ENCODE peak calls at places on chromosomes 2 and 18, in four cellular contexts. H is suprapubic skin; Q is CD8-positive, alpha-beta T cell; O is H1. E is an unnamed sample. For H3K27me3, the result is how much of the 10 kb centered on the place peaks cover.

GRCh38 chr2:23554054-23554697 is 169.2 kb downstream of the KLHL29 start:
- DNase-seq in H (no peak), Q (no peak), O (no peak), E (no peak)

GRCh38 chr2:32427672-32428622 is 71.1 kb downstream of the BIRC6 start:
- DNase-seq in H (no peak), Q (no peak), O (no peak), E (no peak)

GRCh38 chr2:176123847-176124273 is 1.3 kb downstream of the HOXD9 start:
- DNase-seq in H (no peak), Q (no peak), O (no peak), E (no peak)

GRCh38 chr2:102224824-102225739 is 38.3 kb downstream of the IL1RL2 start:
- DNase-seq in H (no peak), Q (no peak), O (no peak), E (no peak)

GRCh38 chr2:101410716-101411115 is 23.4 kb upstream of the CREG2 start:
- DNase-seq in H (no peak), Q (no peak), O (no peak), E (no peak)

GRCh38 chr2:70344195-70344594 is 42.3 kb upstream of the FAM136A start:
- DNase-seq in H (no peak), Q (no peak), O (no peak), E (no peak)

GRCh38 chr2:59180111-59180510 is 939.0 kb upstream of the FANCL start:
- DNase-seq in H (no peak), Q (no peak), O (no peak), E (no peak)

GRCh38 chr2:14632133-14632936 is at the start of gene LRATD1:
- DNase-seq in H (peak), Q (no peak), O (peak), E (peak)

GRCh38 chr2:240297553-240298315 is 137.7 kb upstream of the GPC1 start:
- DNase-seq in H (no peak), Q (no peak), O (no peak), E (no peak)

GRCh38 chr2:232885264-232885961 is 15.3 kb downstream of the SNORC start:
- DNase-seq in H (no peak), Q (no peak), O (no peak), E (no peak)

GRCh38 chr18:76394780-76395476 is 100.1 kb downstream of the ZNF516 start:
- DNase-seq in H (no peak), Q (no peak), O (no peak), E (no peak)

GRCh38 chr18:41875094-41875780 is 79.8 kb upstream of the PIK3C3 start:
- DNase-seq in H (no peak), Q (no peak), O (no peak), E (no peak)

GRCh38 chr2:39153312-39153711 is 32.5 kb upstream of the SOS1 start:
- DNase-seq in H (no peak), Q (no peak), O (no peak), E (no peak)

GRCh38 chr2:26772064-26773001 is 8.2 kb downstream of the SLC35F6 start:
- DNase-seq in H (peak), Q (peak), O (no peak), E (no peak)

GRCh38 chr18:31197676-31198075 is 35.0 kb upstream of the DSC1 start:
- DNase-seq in H (no peak), Q (no peak), O (no peak), E (no peak)

GRCh38 chr2:202721621-202722020 is 86.9 kb downstream of the FAM117B start:
- DNase-seq in H (no peak), Q (no peak), O (no peak), E (no peak)

GRCh38 chr2:156429211-156429610 is 7.0 kb upstream of the GPD2 start:
- DNase-seq in H (no peak), Q (no peak), O (no peak), E (no peak)

GRCh38 chr2:86170449-86170848 is 24.8 kb downstream of the IMMT start:
- DNase-seq in H (no peak), Q (no peak), O (no peak), E (no peak)

GRCh38 chr2:202307690-202308089 is 42.1 kb downstream of the NOP58 start:
- DNase-seq in H (no peak), Q (no peak), O (no peak), E (no peak)

GRCh38 chr2:212814941-212815340 is 276.3 kb upstream of the ERBB4 start:
- DNase-seq in H (no peak), Q (no peak), O (no peak), E (no peak)

GRCh38 chr18:73564073-73564472 is 583.6 kb downstream of the FBXO15 start:
- DNase-seq in H (no peak), Q (no peak), O (no peak), E (no peak)

GRCh38 chr2:24517247-24517646 is 26.2 kb downstream of the NCOA1 start:
- DNase-seq in H (no peak), Q (peak), O (no peak), E (no peak)

GRCh38 chr2:71502941-71503738 is 49.8 kb downstream of the DYSF start:
- DNase-seq in H (no peak), Q (no peak), O (no peak), E (no peak)

GRCh38 chr2:230124792-230125452 is 56.2 kb upstream of the SLC16A14 start:
- DNase-seq in H (no peak), Q (no peak), O (no peak), E (no peak)

GRCh38 chr18:35511428-35511827 is 13.7 kb upstream of the INO80C start:
- DNase-seq in H (no peak), Q (no peak), O (no peak), E (no peak)

GRCh38 chr2:637804-638203 is 39.4 kb downstream of the TMEM18 start:
- DNase-seq in H (no peak), Q (no peak), O (no peak), E (no peak)

GRCh38 chr2:164479460-164479859 is 141.8 kb downstream of the GRB14 start:
- DNase-seq in H (no peak), Q (no peak), O (no peak), E (no peak)

GRCh38 chr2:21155365-21156136 is 31.8 kb downstream of the TDRD15 start:
- DNase-seq in H (no peak), Q (no peak), O (no peak), E (no peak)

GRCh38 chr2:161557538-161557937 is 66.7 kb upstream of the SLC4A10 start:
- DNase-seq in H (no peak), Q (no peak), O (no peak), E (no peak)

GRCh38 chr18:44758821-44759624 is 78.3 kb downstream of the SETBP1 start:
- DNase-seq in H (no peak), Q (no peak), O (no peak), E (no peak)

GRCh38 chr2:112958428-112959108 is 19.2 kb upstream of the IL36G start:
- DNase-seq in H (no peak), Q (peak), O (no peak), E (no peak)

GRCh38 chr18:54805571-54806334 is 22.5 kb upstream of the RAB27B start:
- DNase-seq in H (no peak), Q (no peak), O (no peak), E (no peak)

GRCh38 chr2:47041891-47042684 is 113.0 kb downstream of the STPG4 start:
- DNase-seq in H (no peak), Q (no peak), O (no peak), E (no peak)

GRCh38 chr2:148901142-148901541 is 26.1 kb downstream of the KIF5C start:
- DNase-seq in H (no peak), Q (no peak), O (no peak), E (no peak)

GRCh38 chr2:239526038-239526437 is 125.2 kb upstream of the HDAC4 start:
- DNase-seq in H (no peak), Q (no peak), O (no peak), E (no peak)

GRCh38 chr18:37778417-37779165 is 213.0 kb upstream of the CELF4 start:
- DNase-seq in H (no peak), Q (no peak), O (peak), E (no peak)

GRCh38 chr2:63681896-63682295 is 93.1 kb downstream of the MDH1 start:
- DNase-seq in H (no peak), Q (no peak), O (no peak), E (no peak)

GRCh38 chr2:63678085-63678484 is 89.3 kb downstream of the MDH1 start:
- DNase-seq in H (no peak), Q (no peak), O (no peak), E (no peak)

GRCh38 chr2:63676135-63676534 is 87.4 kb downstream of the MDH1 start:
- DNase-seq in H (no peak), Q (no peak), O (no peak), E (no peak)

GRCh38 chr2:63680455-63680854 is 91.7 kb downstream of the MDH1 start:
- DNase-seq in H (no peak), Q (no peak), O (no peak), E (no peak)

DNA sequence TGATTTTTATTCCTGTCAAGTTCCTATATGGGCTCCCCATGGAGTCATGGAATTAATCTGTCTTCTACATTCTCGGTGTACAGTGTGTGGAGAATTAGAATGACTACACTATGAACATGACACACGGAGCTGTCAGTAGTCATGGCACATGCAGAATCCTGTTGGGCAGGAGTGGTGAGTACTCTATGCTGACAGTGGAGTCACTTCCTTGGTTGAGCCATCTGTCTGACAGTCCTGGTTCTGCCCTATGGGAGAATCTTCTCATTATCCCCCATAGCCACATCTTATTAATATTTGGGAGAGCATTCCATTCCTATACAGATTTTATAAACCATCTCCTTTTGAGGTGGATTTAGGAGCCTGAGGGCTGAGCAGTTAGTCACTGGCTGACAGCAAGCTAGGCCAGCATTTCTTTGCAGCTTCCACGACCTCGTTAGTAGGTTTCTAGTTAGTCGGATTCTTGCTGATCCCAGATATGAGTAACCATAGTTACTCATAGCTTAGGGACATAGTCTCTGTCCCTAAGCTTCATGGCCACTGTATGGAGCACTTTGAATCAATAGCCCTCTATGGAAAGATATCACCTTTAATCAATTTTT is 90.6 kb downstream of the MDH1 start:
- DNase-seq in H (no peak), Q (no peak), O (no peak), E (no peak)
- H3K27me3 ChIP-seq in H (under half), Q (under half), O (under half), E (under half)

GRCh38 chr2:192026064-192026715 is 168.5 kb downstream of the TMEFF2 start:
- DNase-seq in H (no peak), Q (no peak), O (no peak), E (no peak)

GRCh38 chr2:192025607-192026006 is 169.1 kb downstream of the TMEFF2 start:
- DNase-seq in H (no peak), Q (no peak), O (no peak), E (no peak)

GRCh38 chr2:192030289-192030688 is 164.4 kb downstream of the TMEFF2 start:
- DNase-seq in H (no peak), Q (no peak), O (no peak), E (no peak)

GRCh38 chr2:192026716-192027109 is 168.0 kb downstream of the TMEFF2 start:
- DNase-seq in H (no peak), Q (no peak), O (no peak), E (no peak)

GRCh38 chr2:192029089-192029488 is 165.6 kb downstream of the TMEFF2 start:
- DNase-seq in H (no peak), Q (no peak), O (peak), E (no peak)
- TF ChIP-seq CTCF in H (no peak), Q (no peak), O (peak), E (no peak)

GRCh38 chr2:44801289-44801675 is 140.2 kb upstream of the SIX3 start:
- DNase-seq in H (no peak), Q (no peak), O (peak), E (no peak)

GRCh38 chr2:44798139-44798659 is 143.3 kb upstream of the SIX3 start:
- DNase-seq in H (no peak), Q (no peak), O (no peak), E (no peak)

GRCh38 chr2:44801676-44802408 is 139.7 kb upstream of the SIX3 start:
- DNase-seq in H (no peak), Q (no peak), O (no peak), E (no peak)

GRCh38 chr2:44799105-44799504 is 142.4 kb upstream of the SIX3 start:
- DNase-seq in H (no peak), Q (no peak), O (no peak), E (no peak)

DNA sequence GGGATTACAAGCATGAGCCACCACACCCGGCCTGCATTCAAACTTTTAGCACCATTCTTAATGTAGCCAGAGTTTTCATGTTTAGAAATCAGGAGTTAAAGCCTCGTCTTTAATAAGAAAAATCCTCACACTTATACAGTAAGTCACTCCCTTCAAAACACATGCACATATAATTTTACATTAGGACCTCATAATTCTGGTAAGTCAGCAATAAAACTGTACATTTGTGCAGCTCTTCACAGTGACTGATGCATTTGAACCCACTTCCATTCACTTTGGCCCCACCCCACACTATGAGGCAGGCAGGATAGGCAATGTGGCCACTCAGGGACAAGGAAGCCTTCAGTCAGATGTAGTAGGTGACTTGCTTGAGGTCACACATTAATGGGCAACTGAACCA is 141.7 kb upstream of the SIX3 start:
- DNase-seq in H (no peak), Q (no peak), O (no peak), E (no peak)
- H3K27me3 ChIP-seq in H (half or more), Q (under half), O (under half), E (half or more)

GRCh38 chr2:98870516-98871158 is 65.4 kb downstream of the CRACDL start:
- DNase-seq in H (no peak), Q (no peak), O (no peak), E (no peak)
- TF ChIP-seq CTCF in H (no peak), Q (no peak), O (peak), E (no peak)

GRCh38 chr18:22822024-22822423 is 111.1 kb upstream of the RBBP8 start:
- DNase-seq in H (no peak), Q (no peak), O (peak), E (no peak)

GRCh38 chr18:22826726-22827125 is 106.4 kb upstream of the RBBP8 start:
- DNase-seq in H (no peak), Q (no peak), O (no peak), E (peak)

GRCh38 chr18:22827216-22827615 is 105.9 kb upstream of the RBBP8 start:
- DNase-seq in H (no peak), Q (no peak), O (no peak), E (no peak)

GRCh38 chr18:22827741-22828140 is 105.4 kb upstream of the RBBP8 start:
- DNase-seq in H (no peak), Q (no peak), O (no peak), E (no peak)

GRCh38 chr18:22822841-22823508 is 110.2 kb upstream of the RBBP8 start:
- DNase-seq in H (no peak), Q (no peak), O (no peak), E (no peak)
- H3K27me3 ChIP-seq in H (under half), Q (under half), O (under half), E (under half)

DNA sequence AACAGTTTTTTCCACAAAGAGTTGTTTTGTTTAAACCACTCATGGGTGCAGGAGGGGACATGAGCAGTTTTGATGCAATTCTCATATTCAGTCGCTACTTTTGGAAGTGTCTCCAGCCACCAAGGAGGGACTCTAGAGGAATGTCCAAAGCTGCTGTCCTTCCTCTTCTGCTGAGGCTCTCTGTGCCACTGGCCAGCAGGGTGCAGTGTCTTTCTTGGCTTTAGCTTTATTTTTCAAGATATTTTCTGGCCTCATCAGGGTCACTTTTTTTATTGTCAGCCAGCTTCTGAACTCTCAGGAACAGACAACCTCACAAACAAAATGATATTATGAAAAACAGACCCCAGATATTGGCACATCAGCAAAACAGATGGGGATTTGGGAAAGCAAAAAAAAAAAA is 289.3 kb upstream of the ZSWIM2 start:
- DNase-seq in H (no peak), Q (no peak), O (no peak), E (no peak)
- TF ChIP-seq CTCF in H (no peak), Q (no peak), O (peak), E (peak)

DNA sequence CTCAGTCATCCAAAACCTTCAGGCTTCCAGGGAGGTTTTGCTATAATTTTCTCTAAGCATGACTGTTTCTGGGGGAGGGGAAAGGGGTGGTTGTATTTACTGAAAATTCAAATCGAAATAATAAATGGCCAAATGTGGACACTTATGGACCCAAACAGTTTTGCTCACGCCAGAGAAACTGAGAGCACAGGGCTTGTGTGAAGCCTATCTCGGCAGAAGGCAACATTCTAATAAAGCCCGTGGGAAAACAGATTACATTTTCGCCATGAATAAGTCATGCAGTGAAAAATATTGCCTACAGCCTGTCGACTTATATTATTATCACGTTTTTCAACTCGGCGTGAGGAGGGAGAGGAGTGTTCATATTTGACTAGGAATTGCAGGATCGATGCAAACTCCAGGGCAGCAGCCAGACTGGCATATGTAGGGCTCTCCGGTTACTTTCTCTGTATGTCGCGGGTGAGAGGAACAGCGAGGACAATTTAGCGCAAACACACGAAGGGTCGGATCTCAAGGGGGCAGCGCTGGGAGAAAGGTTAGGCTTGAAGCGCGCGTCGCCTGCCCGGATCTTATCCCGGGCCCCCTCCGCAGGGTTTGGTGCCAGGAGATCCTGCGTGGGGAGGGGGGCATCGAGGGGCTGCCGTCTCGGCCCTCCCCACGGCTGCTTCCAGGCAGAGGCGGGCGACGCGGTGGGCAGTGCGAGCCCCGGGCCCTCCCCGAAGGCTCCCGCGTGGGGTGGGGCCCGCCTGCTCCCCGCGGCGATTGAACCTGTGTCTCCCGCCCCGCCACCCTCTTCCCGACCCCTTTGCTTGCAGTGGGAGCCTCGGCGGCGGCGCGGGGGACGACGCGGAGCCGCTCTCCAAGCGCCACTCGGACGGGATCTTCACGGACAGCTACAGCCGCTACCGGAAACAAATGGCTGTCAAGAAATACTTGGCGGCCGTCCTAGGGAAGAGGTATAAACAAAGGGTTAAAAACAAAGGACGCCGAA is 4.3 kb downstream of the ADCYAP1 start:
- DNase-seq in H (no peak), Q (no peak), O (no peak), E (no peak)
- H3K27me3 ChIP-seq in H (half or more), Q (under half), O (half or more), E (half or more)

DNA sequence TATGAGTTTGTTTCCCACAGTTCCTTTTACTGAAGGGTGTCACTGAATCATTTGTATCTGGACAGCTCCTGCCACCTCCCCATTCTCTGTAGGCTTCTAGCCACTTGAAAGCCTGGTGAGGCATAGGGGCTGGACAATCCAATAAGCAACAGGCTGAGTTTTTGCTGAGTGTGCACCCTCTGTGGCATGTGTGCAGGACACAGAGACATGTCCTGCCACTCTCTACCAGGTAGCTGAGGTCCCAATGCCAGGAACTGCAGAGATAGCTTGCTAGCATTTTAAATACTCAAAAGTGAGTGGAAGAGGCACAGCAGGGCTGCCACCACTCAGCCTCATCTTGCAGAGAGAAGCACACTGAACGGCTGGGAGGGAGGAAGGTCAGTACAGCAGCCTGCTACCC is 77.2 kb upstream of the TFCP2L1 start:
- DNase-seq in H (no peak), Q (no peak), O (no peak), E (no peak)
- TF ChIP-seq CTCF in H (no peak), Q (no peak), O (no peak), E (no peak)